ENCODE peak calls at places on chromosomes 6 and 20, in nine cellular contexts. One of them, this sample, is unnamed.

GRCh38 chr6:110816677-110817076 is 1.4 kb upstream of the CDK19 start:
- DNase-seq in astrocyte: no peak
- DNase-seq in left cardiac atrium: no peak
- DNase-seq in fibroblast of villous mesenchyme: no peak
- DNase-seq in right cardiac atrium: no peak
- DNase-seq in EL: no peak
- DNase-seq in stimulated activated naive CD8-positive, alpha-beta T cell treated with anti-CD3 and anti-CD28 coated beads, Interleukin-15, amount 100 ng/mL, for 72 hours: peak
- DNase-seq in fibroblast of mammary gland: no peak
- DNase-seq in effector CD4-positive, alpha-beta T cell: no peak
- DNase-seq in this sample: no peak

GRCh38 chr6:35297541-35298481 is at the start of gene DEF6:
- DNase-seq in astrocyte: peak
- DNase-seq in left cardiac atrium: peak
- DNase-seq in fibroblast of villous mesenchyme: peak
- DNase-seq in right cardiac atrium: peak
- DNase-seq in EL: peak
- DNase-seq in stimulated activated naive CD8-positive, alpha-beta T cell treated with anti-CD3 and anti-CD28 coated beads, Interleukin-15, amount 100 ng/mL, for 72 hours: peak
- DNase-seq in fibroblast of mammary gland: peak
- DNase-seq in effector CD4-positive, alpha-beta T cell: peak
- DNase-seq in this sample: peak

GRCh38 chr6:106117579-106117978 is 31.4 kb downstream of the PRDM1 start:
- DNase-seq in astrocyte: no peak
- DNase-seq in left cardiac atrium: no peak
- DNase-seq in fibroblast of villous mesenchyme: no peak
- DNase-seq in right cardiac atrium: no peak
- DNase-seq in EL: no peak
- DNase-seq in stimulated activated naive CD8-positive, alpha-beta T cell treated with anti-CD3 and anti-CD28 coated beads, Interleukin-15, amount 100 ng/mL, for 72 hours: peak
- DNase-seq in fibroblast of mammary gland: no peak
- DNase-seq in effector CD4-positive, alpha-beta T cell: peak
- DNase-seq in this sample: no peak

GRCh38 chr20:43389839-43390626 is 67.7 kb upstream of the SRSF6 start:
- DNase-seq in astrocyte: no peak
- DNase-seq in left cardiac atrium: no peak
- DNase-seq in fibroblast of villous mesenchyme: no peak
- DNase-seq in right cardiac atrium: no peak
- DNase-seq in EL: no peak
- DNase-seq in stimulated activated naive CD8-positive, alpha-beta T cell treated with anti-CD3 and anti-CD28 coated beads, Interleukin-15, amount 100 ng/mL, for 72 hours: no peak
- DNase-seq in fibroblast of mammary gland: no peak
- DNase-seq in effector CD4-positive, alpha-beta T cell: no peak
- DNase-seq in this sample: no peak

GRCh38 chr6:140043357-140043756 is 668.9 kb upstream of the CITED2 start:
- DNase-seq in astrocyte: peak
- DNase-seq in left cardiac atrium: no peak
- DNase-seq in fibroblast of villous mesenchyme: peak
- DNase-seq in right cardiac atrium: no peak
- DNase-seq in EL: peak
- DNase-seq in stimulated activated naive CD8-positive, alpha-beta T cell treated with anti-CD3 and anti-CD28 coated beads, Interleukin-15, amount 100 ng/mL, for 72 hours: no peak
- DNase-seq in fibroblast of mammary gland: peak
- DNase-seq in effector CD4-positive, alpha-beta T cell: no peak
- DNase-seq in this sample: peak

GRCh38 chr6:5132741-5133140 is 47.6 kb downstream of the PPP1R3G start:
- DNase-seq in astrocyte: peak
- DNase-seq in left cardiac atrium: peak
- DNase-seq in fibroblast of villous mesenchyme: peak
- DNase-seq in right cardiac atrium: peak
- DNase-seq in EL: no peak
- DNase-seq in stimulated activated naive CD8-positive, alpha-beta T cell treated with anti-CD3 and anti-CD28 coated beads, Interleukin-15, amount 100 ng/mL, for 72 hours: no peak
- DNase-seq in fibroblast of mammary gland: peak
- DNase-seq in effector CD4-positive, alpha-beta T cell: no peak
- DNase-seq in this sample: peak

GRCh38 chr6:142459267-142459666 is 157.5 kb downstream of the ADGRG6 start:
- DNase-seq in astrocyte: peak
- DNase-seq in left cardiac atrium: no peak
- DNase-seq in fibroblast of villous mesenchyme: peak
- DNase-seq in right cardiac atrium: no peak
- DNase-seq in EL: no peak
- DNase-seq in stimulated activated naive CD8-positive, alpha-beta T cell treated with anti-CD3 and anti-CD28 coated beads, Interleukin-15, amount 100 ng/mL, for 72 hours: no peak
- DNase-seq in fibroblast of mammary gland: peak
- DNase-seq in effector CD4-positive, alpha-beta T cell: no peak
- DNase-seq in this sample: peak

GRCh38 chr20:43361526-43361925 is 96.2 kb upstream of the SRSF6 start:
- DNase-seq in astrocyte: no peak
- DNase-seq in left cardiac atrium: no peak
- DNase-seq in fibroblast of villous mesenchyme: no peak
- DNase-seq in right cardiac atrium: no peak
- DNase-seq in EL: no peak
- DNase-seq in stimulated activated naive CD8-positive, alpha-beta T cell treated with anti-CD3 and anti-CD28 coated beads, Interleukin-15, amount 100 ng/mL, for 72 hours: no peak
- DNase-seq in fibroblast of mammary gland: no peak
- DNase-seq in effector CD4-positive, alpha-beta T cell: no peak
- DNase-seq in this sample: no peak

GRCh38 chr6:71537717-71538116 is 249.1 kb downstream of the OGFRL1 start:
- DNase-seq in astrocyte: peak
- DNase-seq in left cardiac atrium: no peak
- DNase-seq in fibroblast of villous mesenchyme: no peak
- DNase-seq in right cardiac atrium: no peak
- DNase-seq in EL: peak
- DNase-seq in stimulated activated naive CD8-positive, alpha-beta T cell treated with anti-CD3 and anti-CD28 coated beads, Interleukin-15, amount 100 ng/mL, for 72 hours: no peak
- DNase-seq in fibroblast of mammary gland: peak
- DNase-seq in effector CD4-positive, alpha-beta T cell: no peak
- DNase-seq in this sample: peak

GRCh38 chr6:16031278-16031981 is 97.5 kb upstream of the MYLIP start:
- DNase-seq in astrocyte: no peak
- DNase-seq in left cardiac atrium: no peak
- DNase-seq in fibroblast of villous mesenchyme: peak
- DNase-seq in right cardiac atrium: no peak
- DNase-seq in EL: no peak
- DNase-seq in stimulated activated naive CD8-positive, alpha-beta T cell treated with anti-CD3 and anti-CD28 coated beads, Interleukin-15, amount 100 ng/mL, for 72 hours: no peak
- DNase-seq in fibroblast of mammary gland: no peak
- DNase-seq in effector CD4-positive, alpha-beta T cell: no peak
- DNase-seq in this sample: no peak

GRCh38 chr6:88367248-88367647 is 201.1 kb upstream of the CNR1 start:
- DNase-seq in astrocyte: no peak
- DNase-seq in left cardiac atrium: no peak
- DNase-seq in fibroblast of villous mesenchyme: no peak
- DNase-seq in right cardiac atrium: no peak
- DNase-seq in EL: no peak
- DNase-seq in stimulated activated naive CD8-positive, alpha-beta T cell treated with anti-CD3 and anti-CD28 coated beads, Interleukin-15, amount 100 ng/mL, for 72 hours: no peak
- DNase-seq in fibroblast of mammary gland: no peak
- DNase-seq in effector CD4-positive, alpha-beta T cell: no peak
- DNase-seq in this sample: peak